ENCODE peak calls at places on chromosomes 1 and 21, in seven cellular contexts. One of them, this sample, is unnamed. For H3K4me1, the result is how much of the 10 kb centered on the place peaks cover.

GRCh38 chr1:64935551-64936158 is 30.7 kb downstream of the JAK1 start:
- DNase-seq in GM12878: no peak
- DNase-seq in pancreas: no peak
- DNase-seq in lower lobe of right lung: no peak
- DNase-seq in astrocyte: no peak
- DNase-seq in right lobe of liver: no peak
- DNase-seq in endothelial cell of umbilical vein: no peak
- DNase-seq in this sample: no peak

GRCh38 chr1:174982971-174983689 is 16.6 kb upstream of the CACYBP start:
- DNase-seq in GM12878: no peak
- DNase-seq in pancreas: no peak
- DNase-seq in lower lobe of right lung: no peak
- DNase-seq in astrocyte: no peak
- DNase-seq in right lobe of liver: no peak
- DNase-seq in endothelial cell of umbilical vein: peak
- DNase-seq in this sample: no peak

GRCh38 chr1:94463765-94464330 is 45.7 kb downstream of the ABCD3 start:
- DNase-seq in GM12878: no peak
- DNase-seq in pancreas: no peak
- DNase-seq in lower lobe of right lung: no peak
- DNase-seq in astrocyte: peak
- DNase-seq in right lobe of liver: no peak
- DNase-seq in endothelial cell of umbilical vein: peak
- DNase-seq in this sample: no peak

GRCh38 chr1:245235156-245235555 is 80.4 kb downstream of the KIF26B start:
- DNase-seq in GM12878: no peak
- DNase-seq in pancreas: no peak
- DNase-seq in lower lobe of right lung: peak
- DNase-seq in astrocyte: peak
- DNase-seq in right lobe of liver: no peak
- DNase-seq in endothelial cell of umbilical vein: no peak
- DNase-seq in this sample: no peak

GRCh38 chr1:210663730-210664573 is 335.2 kb downstream of the HHAT start:
- DNase-seq in GM12878: no peak
- DNase-seq in pancreas: no peak
- DNase-seq in lower lobe of right lung: no peak
- DNase-seq in astrocyte: peak
- DNase-seq in right lobe of liver: no peak
- DNase-seq in endothelial cell of umbilical vein: no peak
- DNase-seq in this sample: no peak

GRCh38 chr1:18901952-18902522 is 318 bp downstream of the ALDH4A1 start:
- DNase-seq in GM12878: no peak
- DNase-seq in pancreas: no peak
- DNase-seq in lower lobe of right lung: no peak
- DNase-seq in astrocyte: no peak
- DNase-seq in right lobe of liver: no peak
- DNase-seq in endothelial cell of umbilical vein: no peak
- DNase-seq in this sample: peak

GRCh38 chr1:177032434-177032833 is 132.1 kb downstream of the ASTN1 start:
- DNase-seq in GM12878: no peak
- DNase-seq in pancreas: no peak
- DNase-seq in lower lobe of right lung: no peak
- DNase-seq in astrocyte: no peak
- DNase-seq in right lobe of liver: no peak
- DNase-seq in endothelial cell of umbilical vein: no peak
- DNase-seq in this sample: no peak

GRCh38 chr1:109787211-109787844 is 23.6 kb upstream of the EPS8L3 start:
- DNase-seq in GM12878: no peak
- DNase-seq in pancreas: peak
- DNase-seq in lower lobe of right lung: peak
- DNase-seq in astrocyte: peak
- DNase-seq in right lobe of liver: peak
- DNase-seq in endothelial cell of umbilical vein: no peak
- DNase-seq in this sample: peak

GRCh38 chr1:31297273-31298247 is 728 bp downstream of the ZCCHC17 start:
- DNase-seq in GM12878: no peak
- DNase-seq in pancreas: no peak
- DNase-seq in lower lobe of right lung: no peak
- DNase-seq in astrocyte: peak
- DNase-seq in right lobe of liver: no peak
- DNase-seq in endothelial cell of umbilical vein: peak
- DNase-seq in this sample: no peak

GRCh38 chr1:150053911-150054310 is 13.7 kb upstream of the VPS45 start:
- DNase-seq in GM12878: no peak
- DNase-seq in pancreas: no peak
- DNase-seq in lower lobe of right lung: no peak
- DNase-seq in astrocyte: no peak
- DNase-seq in right lobe of liver: no peak
- DNase-seq in endothelial cell of umbilical vein: no peak
- DNase-seq in this sample: no peak

DNA sequence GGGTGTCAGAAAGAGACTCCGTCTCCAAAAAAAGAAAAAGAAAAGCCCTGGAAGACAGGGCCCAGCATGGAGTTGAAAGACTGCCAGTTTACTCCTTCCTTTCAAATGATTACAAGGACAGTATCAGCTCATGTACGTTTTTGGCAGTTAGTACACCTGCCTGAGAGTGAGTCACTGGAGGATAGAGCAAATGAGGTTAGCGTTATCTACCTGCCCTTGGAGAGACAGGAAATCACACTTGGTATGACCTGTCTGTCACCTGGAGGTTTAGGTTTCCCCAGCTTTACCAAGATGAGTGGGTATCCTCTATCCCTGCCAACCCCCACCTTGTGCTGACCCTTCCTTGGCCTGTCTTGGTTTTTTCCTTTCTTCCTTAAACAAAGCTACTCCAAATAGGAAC is 96.8 kb upstream of the BMP8A start:
- DNase-seq in GM12878: no peak
- DNase-seq in pancreas: no peak
- DNase-seq in lower lobe of right lung: no peak
- DNase-seq in astrocyte: no peak
- DNase-seq in right lobe of liver: no peak
- DNase-seq in endothelial cell of umbilical vein: no peak
- DNase-seq in this sample: no peak
- TF ChIP-seq CTCF in GM12878: no peak
- TF ChIP-seq CTCF in pancreas: no peak
- TF ChIP-seq CTCF in lower lobe of right lung: no peak
- TF ChIP-seq CTCF in astrocyte: no peak
- TF ChIP-seq CTCF in right lobe of liver: no peak
- TF ChIP-seq CTCF in endothelial cell of umbilical vein: no peak
- TF ChIP-seq CTCF in this sample: no peak

GRCh38 chr1:199272690-199273089 is 633.9 kb downstream of the PTPRC start:
- DNase-seq in GM12878: peak
- DNase-seq in pancreas: peak
- DNase-seq in lower lobe of right lung: peak
- DNase-seq in astrocyte: peak
- DNase-seq in right lobe of liver: peak
- DNase-seq in endothelial cell of umbilical vein: peak
- DNase-seq in this sample: no peak
- H3K4me1 ChIP-seq in GM12878: under half
- H3K4me1 ChIP-seq in pancreas: under half
- H3K4me1 ChIP-seq in lower lobe of right lung: under half
- H3K4me1 ChIP-seq in astrocyte: under half
- H3K4me1 ChIP-seq in right lobe of liver: under half
- H3K4me1 ChIP-seq in endothelial cell of umbilical vein: under half
- H3K4me1 ChIP-seq in this sample: under half

GRCh38 chr1:180778782-180779398 is 133.8 kb upstream of the KIAA1614 start:
- DNase-seq in GM12878: no peak
- DNase-seq in pancreas: no peak
- DNase-seq in lower lobe of right lung: no peak
- DNase-seq in astrocyte: no peak
- DNase-seq in right lobe of liver: no peak
- DNase-seq in endothelial cell of umbilical vein: no peak
- DNase-seq in this sample: no peak
- TF ChIP-seq CTCF in GM12878: peak
- TF ChIP-seq CTCF in pancreas: peak
- TF ChIP-seq CTCF in lower lobe of right lung: peak
- TF ChIP-seq CTCF in astrocyte: peak
- TF ChIP-seq CTCF in right lobe of liver: peak
- TF ChIP-seq CTCF in endothelial cell of umbilical vein: peak
- TF ChIP-seq CTCF in this sample: peak

GRCh38 chr1:153883223-153883622 is 39.5 kb downstream of the GATAD2B start:
- DNase-seq in GM12878: no peak
- DNase-seq in pancreas: no peak
- DNase-seq in lower lobe of right lung: no peak
- DNase-seq in astrocyte: no peak
- DNase-seq in right lobe of liver: no peak
- DNase-seq in endothelial cell of umbilical vein: no peak
- DNase-seq in this sample: no peak
- H3K4me1 ChIP-seq in GM12878: under half
- H3K4me1 ChIP-seq in pancreas: under half
- H3K4me1 ChIP-seq in lower lobe of right lung: under half
- H3K4me1 ChIP-seq in astrocyte: under half
- H3K4me1 ChIP-seq in right lobe of liver: under half
- H3K4me1 ChIP-seq in endothelial cell of umbilical vein: under half
- H3K4me1 ChIP-seq in this sample: half or more

GRCh38 chr1:41315482-41315823 is 45.8 kb upstream of the FOXO6 start:
- DNase-seq in GM12878: no peak
- DNase-seq in pancreas: no peak
- DNase-seq in lower lobe of right lung: no peak
- DNase-seq in astrocyte: no peak
- DNase-seq in right lobe of liver: no peak
- DNase-seq in endothelial cell of umbilical vein: no peak
- DNase-seq in this sample: no peak

GRCh38 chr1:41312991-41313645 is 48.1 kb upstream of the FOXO6 start:
- DNase-seq in GM12878: no peak
- DNase-seq in pancreas: no peak
- DNase-seq in lower lobe of right lung: no peak
- DNase-seq in astrocyte: peak
- DNase-seq in right lobe of liver: no peak
- DNase-seq in endothelial cell of umbilical vein: no peak
- DNase-seq in this sample: no peak

GRCh38 chr1:41314781-41315481 is 46.3 kb upstream of the FOXO6 start:
- DNase-seq in GM12878: no peak
- DNase-seq in pancreas: no peak
- DNase-seq in lower lobe of right lung: no peak
- DNase-seq in astrocyte: peak
- DNase-seq in right lobe of liver: no peak
- DNase-seq in endothelial cell of umbilical vein: no peak
- DNase-seq in this sample: no peak

GRCh38 chr1:41314376-41314775 is 46.9 kb upstream of the FOXO6 start:
- DNase-seq in GM12878: no peak
- DNase-seq in pancreas: no peak
- DNase-seq in lower lobe of right lung: no peak
- DNase-seq in astrocyte: peak
- DNase-seq in right lobe of liver: no peak
- DNase-seq in endothelial cell of umbilical vein: no peak
- DNase-seq in this sample: no peak

DNA sequence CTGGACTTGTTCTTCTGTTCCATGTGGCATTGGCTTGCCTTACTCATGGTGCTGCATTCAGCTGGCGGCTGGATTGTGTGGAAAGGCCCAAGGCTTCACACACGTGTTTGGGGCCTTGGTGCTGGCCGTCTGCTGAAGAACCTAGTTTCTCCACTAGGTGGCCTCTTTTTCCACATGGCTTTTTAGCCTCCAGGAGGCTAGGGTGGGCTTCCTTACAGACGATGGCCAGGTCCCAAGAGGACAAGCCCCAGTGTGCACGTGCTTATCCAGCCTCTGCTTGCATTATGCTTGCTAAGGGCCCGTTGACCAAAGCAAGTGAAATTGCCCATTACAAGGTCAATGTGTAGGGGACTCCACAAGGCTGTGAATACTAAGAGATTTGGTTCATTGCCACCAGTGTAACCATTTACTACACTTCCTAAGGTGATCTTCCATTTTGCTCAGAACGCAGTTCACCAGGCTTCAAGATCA is 47.5 kb upstream of the FOXO6 start:
- DNase-seq in GM12878: no peak
- DNase-seq in pancreas: no peak
- DNase-seq in lower lobe of right lung: no peak
- DNase-seq in astrocyte: no peak
- DNase-seq in right lobe of liver: no peak
- DNase-seq in endothelial cell of umbilical vein: peak
- DNase-seq in this sample: no peak
- TF ChIP-seq CTCF in GM12878: peak
- TF ChIP-seq CTCF in pancreas: no peak
- TF ChIP-seq CTCF in lower lobe of right lung: peak
- TF ChIP-seq CTCF in astrocyte: peak
- TF ChIP-seq CTCF in right lobe of liver: peak
- TF ChIP-seq CTCF in endothelial cell of umbilical vein: peak
- TF ChIP-seq CTCF in this sample: peak

DNA sequence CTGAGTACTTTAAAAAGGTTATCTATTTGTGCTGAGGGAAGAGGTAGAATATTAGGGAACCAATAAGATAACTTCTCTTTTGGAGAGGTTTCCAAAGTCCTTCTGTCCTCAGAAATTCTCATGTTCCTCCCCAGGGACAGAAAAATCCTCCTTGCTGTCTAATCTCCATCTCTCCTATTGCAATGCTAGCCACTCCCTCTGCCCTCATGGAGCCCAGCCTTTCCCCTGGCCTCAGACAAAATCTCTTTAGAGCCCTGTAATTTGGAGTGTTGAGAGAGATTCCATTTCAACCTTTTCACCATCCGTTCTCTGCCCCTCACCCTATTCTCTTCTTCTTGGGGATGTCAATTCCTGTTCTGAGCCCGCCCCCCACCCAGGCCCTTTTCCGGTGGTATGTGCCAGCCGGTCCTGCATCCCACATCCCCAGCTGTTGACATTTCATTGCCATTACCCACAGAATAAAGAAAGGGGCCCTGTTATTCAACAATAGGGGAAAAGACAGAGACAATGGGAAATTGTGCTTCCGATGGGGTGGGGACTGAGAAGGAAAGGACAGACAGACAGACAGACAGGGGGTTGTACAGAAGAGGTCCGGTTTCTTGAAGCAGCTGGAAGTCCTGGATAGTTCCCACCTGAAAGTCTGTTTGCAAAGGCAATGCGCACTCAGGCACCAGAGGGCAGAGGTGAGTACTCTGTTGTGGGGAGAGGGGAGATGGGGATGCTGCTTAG is at the start of gene HAPLN2:
- DNase-seq in GM12878: no peak
- DNase-seq in pancreas: no peak
- DNase-seq in lower lobe of right lung: no peak
- DNase-seq in astrocyte: no peak
- DNase-seq in right lobe of liver: no peak
- DNase-seq in endothelial cell of umbilical vein: peak
- DNase-seq in this sample: no peak
- H3K4me1 ChIP-seq in GM12878: under half
- H3K4me1 ChIP-seq in pancreas: under half
- H3K4me1 ChIP-seq in lower lobe of right lung: under half
- H3K4me1 ChIP-seq in astrocyte: under half
- H3K4me1 ChIP-seq in right lobe of liver: under half
- H3K4me1 ChIP-seq in endothelial cell of umbilical vein: under half
- H3K4me1 ChIP-seq in this sample: under half

DNA sequence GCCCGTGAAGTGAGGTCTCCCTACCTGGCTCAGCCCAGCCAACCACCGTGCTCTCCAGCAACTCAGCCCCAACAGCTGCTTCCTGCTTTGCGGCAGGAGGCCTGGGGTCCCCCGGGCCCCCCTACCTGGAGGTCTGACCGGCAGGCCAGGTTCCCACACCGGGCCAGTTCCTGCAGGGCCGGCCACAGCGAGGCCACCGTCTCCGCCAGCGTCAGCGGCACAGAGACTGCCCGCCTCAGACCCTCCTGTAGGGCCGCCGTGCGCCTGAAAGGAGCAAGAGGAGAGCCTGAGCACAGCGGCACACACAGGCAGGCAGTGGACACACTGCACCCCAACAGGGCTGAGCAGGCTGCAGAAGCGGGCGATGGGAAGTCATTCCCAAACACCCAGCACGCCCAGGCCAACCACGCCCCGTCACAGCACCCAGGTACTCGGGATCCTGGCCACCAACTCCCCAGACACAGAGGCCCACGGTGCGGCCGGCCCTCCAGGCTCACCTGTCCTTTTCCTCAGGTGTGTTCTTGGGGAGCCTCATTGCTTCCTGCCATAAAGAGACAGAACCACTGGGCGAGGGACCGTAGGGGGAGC is 16.9 kb downstream of the FTCD start:
- DNase-seq in GM12878: no peak
- DNase-seq in pancreas: no peak
- DNase-seq in lower lobe of right lung: no peak
- DNase-seq in astrocyte: no peak
- DNase-seq in right lobe of liver: no peak
- DNase-seq in endothelial cell of umbilical vein: no peak
- DNase-seq in this sample: no peak
- TF ChIP-seq CTCF in GM12878: no peak
- TF ChIP-seq CTCF in pancreas: no peak
- TF ChIP-seq CTCF in lower lobe of right lung: no peak
- TF ChIP-seq CTCF in astrocyte: no peak
- TF ChIP-seq CTCF in right lobe of liver: no peak
- TF ChIP-seq CTCF in endothelial cell of umbilical vein: no peak
- TF ChIP-seq CTCF in this sample: no peak